ENCODE peak calls at places on chromosomes 11 and 22, in six cellular contexts. A is HL-60, Y is ascending aorta, B is pancreas, N is PC-9, R is IMR-90. P is an unnamed sample.

GRCh38 chr22:26579331-26579886 is 10.5 kb downstream of the TPST2 start:
- DNase-seq in A (no peak), Y (no peak), B (no peak), N (no peak), R (no peak), P (no peak)

GRCh38 chr22:17972385-17973181 is 51.8 kb downstream of the MICAL3 start:
- DNase-seq in A (no peak), Y (peak; percentile 69), B (no peak), N (peak; percentile 74), R (peak; percentile 85), P (peak; percentile 51)

GRCh38 chr11:64593156-64594105 is 2.4 kb downstream of the SLC22A12 start:
- DNase-seq in A (no peak), Y (no peak), B (no peak), N (no peak), R (no peak), P (no peak)

GRCh38 chr11:33936745-33937612 is 45.1 kb upstream of the LMO2 start:
- DNase-seq in A (no peak), Y (peak; percentile 92), B (no peak), N (no peak), R (peak; percentile 55), P (peak; percentile 8)

GRCh38 chr11:79092791-79093313 is 348.0 kb downstream of the TENM4 start:
- DNase-seq in A (peak; percentile 78), Y (peak; percentile 84), B (no peak), N (peak; percentile 67), R (peak; percentile 100), P (peak; percentile 28)

GRCh38 chr22:50271519-50271970 is 1.4 kb upstream of the MAPK11 start:
- DNase-seq in A (no peak), Y (no peak), B (no peak), N (no peak), R (peak; percentile 38), P (peak; percentile 77)

GRCh38 chr22:16601437-16602223 is 9.0 kb upstream of the CCT8L2 start:
- DNase-seq in A (no peak), Y (no peak), B (no peak), N (no peak), R (no peak), P (no peak)

GRCh38 chr11:119306373-119306890 is 10.5 kb downstream of the MCAM start:
- DNase-seq in A (no peak), Y (peak; percentile 91), B (no peak), N (no peak), R (peak; percentile 42), P (no peak)

GRCh38 chr11:111422494-111423249 is 43.6 kb upstream of the POU2AF1 start:
- DNase-seq in A (no peak), Y (peak; percentile 72), B (peak; percentile 81), N (peak; percentile 57), R (peak; percentile 26), P (peak; percentile 94)

GRCh38 chr22:27518583-27519437 is 282.7 kb downstream of the MN1 start:
- DNase-seq in A (no peak), Y (no peak), B (no peak), N (no peak), R (peak; percentile 16), P (no peak)

GRCh38 chr22:47090591-47091240 is 328.3 kb downstream of the TBC1D22A start:
- DNase-seq in A (no peak), Y (no peak), B (no peak), N (no peak), R (peak; percentile 60), P (no peak)

GRCh38 chr11:69113226-69113625 is 42.5 kb upstream of the SMIM38 start:
- DNase-seq in A (no peak), Y (no peak), B (peak; percentile 30), N (no peak), R (no peak), P (no peak)

GRCh38 chr11:76380161-76380976 is 563 bp downstream of the THAP12 start:
- DNase-seq in A (peak; percentile 44), Y (no peak), B (peak; percentile 79), N (no peak), R (peak; percentile 13), P (no peak)

GRCh38 chr11:62108017-62108750 is 15.6 kb upstream of the INCENP start:
- DNase-seq in A (no peak), Y (no peak), B (no peak), N (peak; percentile 53), R (peak; percentile 74), P (peak; percentile 64)

GRCh38 chr11:115383431-115383830 is 120.8 kb downstream of the CADM1 start:
- DNase-seq in A (no peak), Y (no peak), B (no peak), N (no peak), R (peak; percentile 52), P (no peak)

GRCh38 chr11:95697614-95698408 is 91.8 kb downstream of the FAM76B start:
- DNase-seq in A (no peak), Y (no peak), B (no peak), N (no peak), R (no peak), P (no peak)

GRCh38 chr11:120775986-120776682 is 247.8 kb upstream of the TBCEL start:
- DNase-seq in A (no peak), Y (no peak), B (no peak), N (no peak), R (no peak), P (no peak)

GRCh38 chr11:70334351-70334995 is 63.9 kb upstream of the CTTN start:
- DNase-seq in A (no peak), Y (no peak), B (no peak), N (no peak), R (no peak), P (no peak)

GRCh38 chr22:26398741-26399153 is 30.3 kb upstream of the ASPHD2 start:
- DNase-seq in A (peak; percentile 35), Y (peak; percentile 71), B (no peak), N (peak; percentile 37), R (peak; percentile 77), P (no peak)

GRCh38 chr11:8098879-8099278 is 17.9 kb downstream of the TUB start:
- DNase-seq in A (no peak), Y (no peak), B (no peak), N (no peak), R (peak; percentile 33), P (no peak)

GRCh38 chr11:117180020-117180419 is 1.5 kb downstream of the SIDT2 start:
- DNase-seq in A (no peak), Y (no peak), B (no peak), N (no peak), R (no peak), P (no peak)

GRCh38 chr22:49439373-49439772 is 388.3 kb downstream of the BRD1 start:
- DNase-seq in A (no peak), Y (peak; percentile 24), B (no peak), N (no peak), R (no peak), P (no peak)

GRCh38 chr11:69156673-69157155 is 979 bp downstream of the SMIM38 start:
- DNase-seq in A (no peak), Y (no peak), B (no peak), N (peak; percentile 86), R (peak; percentile 29), P (peak; percentile 58)

GRCh38 chr11:57568330-57568766 is 876 bp upstream of the UBE2L6 start:
- DNase-seq in A (peak; percentile 56), Y (peak; percentile 92), B (no peak), N (peak; percentile 47), R (peak; percentile 67), P (peak; percentile 85)
- H3K4me3 ChIP-seq in A (peak overlapping the region; percentile 90), Y (peak overlapping the region; percentile 93), B (peak overlapping the region; percentile 83), N (peak overlapping the region; percentile 89), R (peak overlapping the region; percentile 80), P (peak overlapping the region; percentile 54)

GRCh38 chr11:66288866-66289547 is at the start of gene YIF1A:
- DNase-seq in A (peak; percentile 99), Y (peak; percentile 99), B (peak; percentile 100), N (peak; percentile 99), R (peak; percentile 100), P (peak; percentile 100)
- TF ChIP-seq CTCF in A (no peak), Y (no peak), B (no peak), N (no peak), R (no peak), P (peak; percentile 25)

GRCh38 chr22:21815958-21816357 is 51.5 kb downstream of the MAPK1 start:
- DNase-seq in A (no peak), Y (no peak), B (no peak), N (no peak), R (no peak), P (no peak)

GRCh38 chr22:21815357-21815756 is 52.1 kb downstream of the MAPK1 start:
- DNase-seq in A (no peak), Y (no peak), B (no peak), N (no peak), R (no peak), P (no peak)

GRCh38 chr22:21816787-21817496 is 50.5 kb downstream of the MAPK1 start:
- DNase-seq in A (peak; percentile 88), Y (no peak), B (no peak), N (peak; percentile 69), R (peak; percentile 95), P (no peak)

GRCh38 chr22:21818487-21819182 is 48.8 kb downstream of the MAPK1 start:
- DNase-seq in A (no peak), Y (no peak), B (no peak), N (no peak), R (no peak), P (no peak)

GRCh38 chr22:21816472-21816786 is 51.0 kb downstream of the MAPK1 start:
- DNase-seq in A (no peak), Y (no peak), B (no peak), N (no peak), R (no peak), P (no peak)
- H3K4me3 ChIP-seq in A (no peak overlapping the region), Y (no peak overlapping the region), B (no peak overlapping the region), N (no peak overlapping the region), R (no peak overlapping the region), P (no peak overlapping the region)

GRCh38 chr22:41092847-41093371 is 517 bp downstream of the EP300 start:
- DNase-seq in A (peak; percentile 36), Y (peak; percentile 64), B (no peak), N (no peak), R (peak; percentile 20), P (peak; percentile 41)

GRCh38 chr22:41096391-41096790 is 4.0 kb downstream of the EP300 start:
- DNase-seq in A (no peak), Y (no peak), B (no peak), N (no peak), R (no peak), P (no peak)

GRCh38 chr22:41094036-41094435 is 1.6 kb downstream of the EP300 start:
- DNase-seq in A (no peak), Y (no peak), B (no peak), N (no peak), R (peak; percentile 40), P (peak; percentile 14)

GRCh38 chr22:41091139-41092022 is 1.0 kb upstream of the EP300 start:
- DNase-seq in A (peak; percentile 97), Y (peak; percentile 100), B (peak; percentile 100), N (peak; percentile 93), R (peak; percentile 98), P (peak; percentile 98)

DNA sequence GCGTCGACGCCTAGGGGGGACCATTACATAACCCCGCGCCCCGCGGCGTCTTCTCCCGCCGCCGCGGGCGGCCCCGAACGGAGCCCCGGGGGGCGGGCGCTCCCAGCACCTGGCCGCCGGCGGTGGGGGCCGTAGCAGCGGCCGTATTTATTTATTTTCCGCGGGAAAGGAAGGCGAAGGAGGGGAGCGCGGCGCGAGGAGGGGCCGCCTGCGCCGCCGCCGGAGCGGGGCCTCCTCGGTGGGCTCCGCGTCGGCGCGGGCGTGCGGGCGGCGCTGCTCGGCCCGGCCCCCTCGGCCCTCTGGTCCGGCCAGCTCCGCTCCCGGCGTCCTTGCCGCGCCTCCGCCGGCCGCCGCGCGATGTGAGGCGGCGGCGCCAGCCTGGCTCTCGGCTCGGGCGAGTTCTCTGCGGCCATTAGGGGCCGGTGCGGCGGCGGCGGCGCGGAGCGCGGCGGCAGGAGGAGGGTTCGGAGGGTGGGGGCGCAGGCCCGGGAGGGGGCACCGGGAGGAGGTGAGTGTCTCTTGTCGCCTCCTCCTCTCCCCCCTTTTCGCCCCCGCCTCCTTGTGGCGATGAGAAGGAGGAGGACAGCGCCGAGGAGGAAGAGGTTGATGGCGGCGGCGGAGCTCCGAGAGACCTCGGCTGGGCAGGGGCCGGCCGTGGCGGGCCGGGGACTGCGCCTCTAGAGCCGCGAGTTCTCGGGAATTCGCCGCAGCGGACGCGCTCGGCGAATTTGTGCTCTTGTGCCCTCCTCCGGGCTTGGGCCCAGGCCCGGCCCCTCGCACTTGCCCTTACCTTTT is at the start of gene EP300:
- DNase-seq in A (peak; percentile 68), Y (peak; percentile 88), B (peak; percentile 91), N (peak; percentile 59), R (peak; percentile 68), P (peak; percentile 84)
- TF ChIP-seq CTCF in A (no peak), Y (peak; percentile 27), B (no peak), N (peak; percentile 40), R (peak; percentile 19), P (peak; percentile 42)